ENCODE peak calls at places on chromosomes 13 and 19, in four cellular contexts. D is T-cell, U is psoas muscle, G is COLO829. A is an unnamed sample.
A peak's percentile ranks its signal among the peaks of the same experiment; 100 is the strongest.

GRCh38 chr19:14497347-14497921 is 1.5 kb upstream of the GIPC1 start:
- DNase-seq in D (no peak), U (no peak), G (peak; percentile 78), A (no peak)

GRCh38 chr19:51119089-51119488 is 5.6 kb upstream of the SIGLEC9 start:
- DNase-seq in D (no peak), U (no peak), G (no peak), A (no peak)

GRCh38 chr13:103287659-103288058 is 221.4 kb upstream of the SLC10A2 start:
- DNase-seq in D (no peak), U (no peak), G (no peak), A (no peak)

GRCh38 chr13:21717817-21718216 is 46.9 kb downstream of the FGF9 start:
- DNase-seq in D (no peak), U (no peak), G (no peak), A (no peak)

GRCh38 chr19:49895566-49896297 is 955 bp downstream of the IL4I1 start:
- DNase-seq in D (no peak), U (no peak), G (no peak), A (no peak)

GRCh38 chr13:100443278-100443997 is 145.2 kb downstream of the GGACT start:
- DNase-seq in D (no peak), U (no peak), G (no peak), A (no peak)

GRCh38 chr13:45224181-45224580 is 23.3 kb upstream of the KCTD4 start:
- DNase-seq in D (no peak), U (no peak), G (no peak), A (no peak)

GRCh38 chr19:48530044-48530720 is 18.5 kb upstream of the LMTK3 start:
- DNase-seq in D (no peak), U (no peak), G (no peak), A (no peak)

GRCh38 chr13:39035799-39036198 is 2.1 kb downstream of the PROSER1 start:
- DNase-seq in D (no peak), U (no peak), G (no peak), A (no peak)

GRCh38 chr19:56765107-56765506 is 75.4 kb downstream of the PEG3 start:
- DNase-seq in D (no peak), U (peak; percentile 55), G (no peak), A (peak; percentile 29)

GRCh38 chr13:74767031-74767430 is 632.8 kb upstream of the KLF12 start:
- DNase-seq in D (no peak), U (no peak), G (no peak), A (no peak)

GRCh38 chr19:54178581-54179261 is 5.8 kb upstream of the TMC4 start:
- DNase-seq in D (no peak), U (no peak), G (no peak), A (no peak)

GRCh38 chr13:77584111-77584510 is 48.6 kb downstream of the SCEL start:
- DNase-seq in D (no peak), U (no peak), G (peak; percentile 83), A (no peak)

GRCh38 chr13:29362849-29363604 is 232.5 kb downstream of the SLC7A1 start:
- DNase-seq in D (no peak), U (no peak), G (peak; percentile 63), A (peak; percentile 25)

GRCh38 chr19:35262101-35262761 is 6.5 kb upstream of the USF2 start:
- DNase-seq in D (no peak), U (peak; percentile 55), G (no peak), A (no peak)

GRCh38 chr13:39566216-39566869 is 36.6 kb downstream of the LHFPL6 start:
- DNase-seq in D (no peak), U (no peak), G (no peak), A (no peak)

GRCh38 chr19:45253396-45254027 is 2.4 kb downstream of the MARK4 start:
- DNase-seq in D (no peak), U (no peak), G (no peak), A (peak; percentile 14)

GRCh38 chr19:2059422-2060201 is 8.6 kb upstream of the MKNK2 start:
- DNase-seq in D (no peak), U (peak; percentile 94), G (peak; percentile 67), A (no peak)

GRCh38 chr19:10818306-10819123 is 17.5 kb downstream of the TMED1 start:
- DNase-seq in D (no peak), U (no peak), G (no peak), A (no peak)

GRCh38 chr13:45374917-45375316 is 33.9 kb upstream of the TPT1 start:
- DNase-seq in D (no peak), U (no peak), G (no peak), A (no peak)

GRCh38 chr19:52584686-52585085 is 14.6 kb downstream of the ZNF701 start:
- DNase-seq in D (no peak), U (peak; percentile 51), G (no peak), A (no peak)

GRCh38 chr19:48858984-48859710 is 9.3 kb downstream of the PLEKHA4 start:
- DNase-seq in D (peak; percentile 71), U (peak; percentile 71), G (no peak), A (peak; percentile 83)

GRCh38 chr13:45879666-45880065 is 28.1 kb upstream of the SIAH3 start:
- DNase-seq in D (no peak), U (peak; percentile 90), G (peak; percentile 59), A (no peak)

GRCh38 chr19:53037101-53038097 is 7.1 kb upstream of the ERVV-2 start:
- DNase-seq in D (peak; percentile 14), U (no peak), G (peak; percentile 26), A (peak; percentile 7)

GRCh38 chr13:60974296-60974695 is 441.4 kb downstream of the PCDH20 start:
- DNase-seq in D (no peak), U (no peak), G (no peak), A (no peak)

GRCh38 chr19:44660081-44660480 is 11.2 kb upstream of the CEACAM19 start:
- DNase-seq in D (no peak), U (no peak), G (no peak), A (no peak)

GRCh38 chr19:30516586-30516985 is 144.4 kb downstream of the ZNF536 start:
- DNase-seq in D (no peak), U (no peak), G (no peak), A (no peak)

GRCh38 chr19:38685666-38686529 is 38.4 kb downstream of the ACTN4 start:
- DNase-seq in D (no peak), U (no peak), G (no peak), A (no peak)

GRCh38 chr19:29681422-29682235 is 16.4 kb downstream of the PLEKHF1 start:
- DNase-seq in D (no peak), U (peak; percentile 69), G (no peak), A (no peak)

GRCh38 chr13:48054601-48055000 is 17.1 kb downstream of the NUDT15 start:
- DNase-seq in D (no peak), U (no peak), G (no peak), A (no peak)

GRCh38 chr19:18433039-18433691 is 4.8 kb downstream of the ISYNA1 start:
- DNase-seq in D (no peak), U (peak; percentile 65), G (no peak), A (no peak)

A was measured in activated naive CD8-positive, alpha-beta T cell treated with anti-CD3 and anti-CD28 coated beads, Interleukin-2, amount 50 U/mL, for 24 hours.